ENCODE peak calls at places on chromosome 20, in seven cellular contexts. One of them, this sample, is unnamed.

GRCh38 chr20:46174469-46175126 is 56.5 kb downstream of the CD40 start:
- DNase-seq in ovary: peak; percentile 82
- DNase-seq in A549: peak; percentile 87
- DNase-seq in upper lobe of left lung: peak; percentile 69
- DNase-seq in IMR-90: peak; percentile 22
- DNase-seq in heart left ventricle: peak; percentile 77
- DNase-seq in esophagus squamous epithelium: no peak
- DNase-seq in this sample: peak; percentile 36

GRCh38 chr20:12287575-12287974 is 369.9 kb downstream of the BTBD3 start:
- DNase-seq in esophagus squamous epithelium: no peak
- DNase-seq in ovary: no peak
- DNase-seq in upper lobe of left lung: no peak
- DNase-seq in heart left ventricle: no peak
- DNase-seq in A549: no peak
- DNase-seq in IMR-90: no peak
- DNase-seq in this sample: no peak

GRCh38 chr20:4837760-4838159 is 116.1 kb downstream of the PRND start:
- DNase-seq in A549: no peak
- DNase-seq in upper lobe of left lung: no peak
- DNase-seq in heart left ventricle: no peak
- DNase-seq in IMR-90: no peak
- DNase-seq in ovary: no peak
- DNase-seq in esophagus squamous epithelium: no peak
- DNase-seq in this sample: no peak

GRCh38 chr20:36865076-36865860 is 10.7 kb upstream of the TLDC2 start:
- DNase-seq in ovary: no peak
- DNase-seq in A549: no peak
- DNase-seq in IMR-90: no peak
- DNase-seq in upper lobe of left lung: no peak
- DNase-seq in heart left ventricle: peak; percentile 18
- DNase-seq in esophagus squamous epithelium: no peak
- DNase-seq in this sample: no peak

GRCh38 chr20:50366270-50367103 is 143.7 kb upstream of the PTPN1 start:
- DNase-seq in upper lobe of left lung: peak; percentile 81
- DNase-seq in ovary: peak; percentile 69
- DNase-seq in esophagus squamous epithelium: no peak
- DNase-seq in heart left ventricle: peak; percentile 62
- DNase-seq in IMR-90: peak; percentile 75
- DNase-seq in A549: no peak
- DNase-seq in this sample: peak; percentile 61

GRCh38 chr20:4613718-4614620 is 107.7 kb upstream of the PRND start:
- DNase-seq in heart left ventricle: peak; percentile 51
- DNase-seq in esophagus squamous epithelium: peak; percentile 11
- DNase-seq in A549: peak; percentile 60
- DNase-seq in ovary: no peak
- DNase-seq in upper lobe of left lung: peak; percentile 44
- DNase-seq in IMR-90: no peak
- DNase-seq in this sample: peak; percentile 53

GRCh38 chr20:9498322-9498721 is 16.1 kb upstream of the LAMP5 start:
- DNase-seq in esophagus squamous epithelium: no peak
- DNase-seq in ovary: no peak
- DNase-seq in upper lobe of left lung: no peak
- DNase-seq in IMR-90: peak; percentile 44
- DNase-seq in A549: no peak
- DNase-seq in heart left ventricle: no peak
- DNase-seq in this sample: no peak

GRCh38 chr20:60447703-60448102 is 489.5 kb downstream of the CDH26 start:
- DNase-seq in heart left ventricle: no peak
- DNase-seq in upper lobe of left lung: no peak
- DNase-seq in IMR-90: peak; percentile 1
- DNase-seq in ovary: no peak
- DNase-seq in A549: no peak
- DNase-seq in esophagus squamous epithelium: no peak
- DNase-seq in this sample: no peak

GRCh38 chr20:57507477-57507876 is 17.5 kb downstream of the CTCFL start:
- DNase-seq in esophagus squamous epithelium: no peak
- DNase-seq in upper lobe of left lung: no peak
- DNase-seq in A549: no peak
- DNase-seq in heart left ventricle: no peak
- DNase-seq in IMR-90: no peak
- DNase-seq in ovary: no peak
- DNase-seq in this sample: no peak

GRCh38 chr20:3632311-3633004 is 30.7 kb downstream of the GFRA4 start:
- DNase-seq in ovary: no peak
- DNase-seq in upper lobe of left lung: no peak
- DNase-seq in esophagus squamous epithelium: no peak
- DNase-seq in A549: no peak
- DNase-seq in heart left ventricle: no peak
- DNase-seq in IMR-90: no peak
- DNase-seq in this sample: no peak

GRCh38 chr20:22723659-22724058 is 139.3 kb upstream of the FOXA2 start:
- DNase-seq in heart left ventricle: no peak
- DNase-seq in IMR-90: no peak
- DNase-seq in upper lobe of left lung: no peak
- DNase-seq in A549: no peak
- DNase-seq in ovary: no peak
- DNase-seq in esophagus squamous epithelium: no peak
- DNase-seq in this sample: no peak

GRCh38 chr20:37749620-37750403 is 56.0 kb downstream of the CTNNBL1 start:
- DNase-seq in IMR-90: peak; percentile 35
- DNase-seq in ovary: no peak
- DNase-seq in upper lobe of left lung: no peak
- DNase-seq in heart left ventricle: no peak
- DNase-seq in esophagus squamous epithelium: no peak
- DNase-seq in A549: no peak
- DNase-seq in this sample: no peak

GRCh38 chr20:18394363-18394762 is 72.5 kb downstream of the DZANK1 start:
- DNase-seq in esophagus squamous epithelium: no peak
- DNase-seq in ovary: no peak
- DNase-seq in A549: no peak
- DNase-seq in IMR-90: no peak
- DNase-seq in upper lobe of left lung: no peak
- DNase-seq in heart left ventricle: no peak
- DNase-seq in this sample: no peak

GRCh38 chr20:6714202-6714800 is 53.2 kb upstream of the BMP2 start:
- DNase-seq in upper lobe of left lung: peak; percentile 41
- DNase-seq in ovary: no peak
- DNase-seq in IMR-90: no peak
- DNase-seq in esophagus squamous epithelium: no peak
- DNase-seq in A549: no peak
- DNase-seq in heart left ventricle: no peak
- DNase-seq in this sample: no peak

GRCh38 chr20:684676-685319 is 9.2 kb upstream of the SCRT2 start:
- DNase-seq in ovary: no peak
- DNase-seq in IMR-90: no peak
- DNase-seq in heart left ventricle: no peak
- DNase-seq in upper lobe of left lung: no peak
- DNase-seq in A549: no peak
- DNase-seq in esophagus squamous epithelium: no peak
- DNase-seq in this sample: no peak

GRCh38 chr20:43528258-43528875 is 20.9 kb downstream of the L3MBTL1 start:
- DNase-seq in heart left ventricle: no peak
- DNase-seq in upper lobe of left lung: no peak
- DNase-seq in ovary: no peak
- DNase-seq in IMR-90: no peak
- DNase-seq in A549: no peak
- DNase-seq in esophagus squamous epithelium: no peak
- DNase-seq in this sample: no peak

GRCh38 chr20:39897781-39898466 is 791.1 kb downstream of the MAFB start:
- DNase-seq in esophagus squamous epithelium: no peak
- DNase-seq in upper lobe of left lung: no peak
- DNase-seq in ovary: no peak
- DNase-seq in IMR-90: no peak
- DNase-seq in heart left ventricle: no peak
- DNase-seq in A549: no peak
- DNase-seq in this sample: no peak

GRCh38 chr20:22590662-22591061 is 6.3 kb upstream of the FOXA2 start:
- DNase-seq in IMR-90: no peak
- DNase-seq in esophagus squamous epithelium: no peak
- DNase-seq in ovary: no peak
- DNase-seq in upper lobe of left lung: no peak
- DNase-seq in A549: no peak
- DNase-seq in heart left ventricle: no peak
- DNase-seq in this sample: no peak

GRCh38 chr20:16622501-16622900 is 49.3 kb upstream of the KIF16B start:
- DNase-seq in A549: no peak
- DNase-seq in esophagus squamous epithelium: no peak
- DNase-seq in heart left ventricle: no peak
- DNase-seq in ovary: no peak
- DNase-seq in IMR-90: no peak
- DNase-seq in upper lobe of left lung: no peak
- DNase-seq in this sample: no peak

GRCh38 chr20:60242836-60243520 is 284.8 kb downstream of the CDH26 start:
- DNase-seq in esophagus squamous epithelium: no peak
- DNase-seq in A549: no peak
- DNase-seq in ovary: no peak
- DNase-seq in IMR-90: peak; percentile 35
- DNase-seq in upper lobe of left lung: no peak
- DNase-seq in heart left ventricle: no peak
- DNase-seq in this sample: no peak

GRCh38 chr20:17385798-17386197 is 145.4 kb downstream of the BFSP1 start:
- DNase-seq in heart left ventricle: no peak
- DNase-seq in esophagus squamous epithelium: no peak
- DNase-seq in ovary: no peak
- DNase-seq in upper lobe of left lung: no peak
- DNase-seq in A549: no peak
- DNase-seq in IMR-90: no peak
- DNase-seq in this sample: no peak

GRCh38 chr20:10131612-10132345 is 86.9 kb upstream of the SNAP25 start:
- DNase-seq in ovary: peak; percentile 87
- DNase-seq in IMR-90: peak; percentile 67
- DNase-seq in heart left ventricle: peak; percentile 87
- DNase-seq in esophagus squamous epithelium: no peak
- DNase-seq in upper lobe of left lung: no peak
- DNase-seq in A549: peak; percentile 37
- DNase-seq in this sample: peak; percentile 25

GRCh38 chr20:41140226-41141133 is 3.1 kb downstream of the PLCG1 start:
- DNase-seq in heart left ventricle: no peak
- DNase-seq in ovary: no peak
- DNase-seq in upper lobe of left lung: no peak
- DNase-seq in IMR-90: no peak
- DNase-seq in esophagus squamous epithelium: no peak
- DNase-seq in A549: no peak
- DNase-seq in this sample: no peak

GRCh38 chr20:2331901-2332565 is 36.2 kb downstream of the TGM3 start:
- DNase-seq in A549: no peak
- DNase-seq in ovary: no peak
- DNase-seq in esophagus squamous epithelium: no peak
- DNase-seq in IMR-90: no peak
- DNase-seq in upper lobe of left lung: no peak
- DNase-seq in heart left ventricle: no peak
- DNase-seq in this sample: no peak

GRCh38 chr20:4604580-4604979 is 117.1 kb upstream of the PRND start:
- DNase-seq in IMR-90: no peak
- DNase-seq in heart left ventricle: no peak
- DNase-seq in upper lobe of left lung: no peak
- DNase-seq in esophagus squamous epithelium: no peak
- DNase-seq in A549: no peak
- DNase-seq in ovary: no peak
- DNase-seq in this sample: no peak

GRCh38 chr20:36856196-36856595 is 19.7 kb upstream of the TLDC2 start:
- DNase-seq in upper lobe of left lung: no peak
- DNase-seq in esophagus squamous epithelium: no peak
- DNase-seq in A549: no peak
- DNase-seq in ovary: no peak
- DNase-seq in heart left ventricle: peak; percentile 49
- DNase-seq in IMR-90: no peak
- DNase-seq in this sample: no peak

GRCh38 chr20:64142546-64142945 is 21.7 kb upstream of the MYT1 start:
- DNase-seq in esophagus squamous epithelium: no peak
- DNase-seq in A549: no peak
- DNase-seq in upper lobe of left lung: peak; percentile 13
- DNase-seq in IMR-90: no peak
- DNase-seq in ovary: peak; percentile 11
- DNase-seq in heart left ventricle: peak; percentile 5
- DNase-seq in this sample: no peak

GRCh38 chr20:24097051-24097450 is 108.5 kb upstream of the GGTLC1 start:
- DNase-seq in upper lobe of left lung: no peak
- DNase-seq in esophagus squamous epithelium: no peak
- DNase-seq in ovary: no peak
- DNase-seq in IMR-90: no peak
- DNase-seq in heart left ventricle: no peak
- DNase-seq in A549: no peak
- DNase-seq in this sample: no peak
- TF ChIP-seq POLR2A in upper lobe of left lung: no peak
- TF ChIP-seq POLR2A in esophagus squamous epithelium: no peak
- TF ChIP-seq POLR2A in ovary: no peak
- TF ChIP-seq POLR2A in IMR-90: no peak
- TF ChIP-seq POLR2A in heart left ventricle: no peak
- TF ChIP-seq POLR2A in A549: no peak
- TF ChIP-seq POLR2A in this sample: no peak

DNA sequence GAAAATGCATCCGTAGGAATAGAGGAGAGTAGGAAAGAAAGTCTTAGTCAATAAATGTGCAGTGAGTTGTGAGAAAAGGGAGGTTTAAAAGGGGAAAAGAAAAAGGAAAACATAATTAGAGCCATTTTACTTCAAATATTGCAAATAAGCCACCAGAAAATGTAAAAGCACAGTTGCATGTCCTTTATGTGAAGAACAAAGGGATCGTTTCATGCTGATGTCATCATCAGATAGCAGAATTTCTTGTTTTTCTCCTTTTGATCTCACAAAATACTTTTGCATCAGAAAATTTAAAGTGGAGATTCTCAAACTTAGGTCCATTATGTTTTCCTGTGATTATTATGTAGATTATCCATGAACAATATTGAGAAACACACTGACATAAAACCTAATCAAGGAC is 166.7 kb downstream of the HAO1 start:
- DNase-seq in ovary: no peak
- DNase-seq in upper lobe of left lung: no peak
- DNase-seq in esophagus squamous epithelium: no peak
- DNase-seq in heart left ventricle: no peak
- DNase-seq in IMR-90: no peak
- DNase-seq in A549: no peak
- DNase-seq in this sample: no peak
- H3K9me3 ChIP-seq in ovary: no peaks in the 10 kb centered on the region
- H3K9me3 ChIP-seq in upper lobe of left lung: no peaks in the 10 kb centered on the region
- H3K9me3 ChIP-seq in esophagus squamous epithelium: peaks cover 8% of the 10 kb centered on the region
- H3K9me3 ChIP-seq in heart left ventricle: peaks cover 6% of the 10 kb centered on the region
- H3K9me3 ChIP-seq in IMR-90: peaks cover 5% of the 10 kb centered on the region
- H3K9me3 ChIP-seq in A549: peaks cover 14% of the 10 kb centered on the region
- H3K9me3 ChIP-seq in this sample: no peaks in the 10 kb centered on the region

GRCh38 chr20:44582321-44583025 is at the start of gene PKIG:
- DNase-seq in A549: no peak
- DNase-seq in IMR-90: peak; percentile 90
- DNase-seq in esophagus squamous epithelium: no peak
- DNase-seq in heart left ventricle: peak; percentile 68
- DNase-seq in upper lobe of left lung: no peak
- DNase-seq in ovary: no peak
- DNase-seq in this sample: peak; percentile 79
- TF ChIP-seq POLR2A in A549: no peak
- TF ChIP-seq POLR2A in IMR-90: peak; percentile 26
- TF ChIP-seq POLR2A in esophagus squamous epithelium: no peak
- TF ChIP-seq POLR2A in heart left ventricle: no peak
- TF ChIP-seq POLR2A in upper lobe of left lung: peak; percentile 35
- TF ChIP-seq POLR2A in ovary: peak; percentile 43
- TF ChIP-seq POLR2A in this sample: peak; percentile 83

GRCh38 chr20:32565735-32566032 is 19.4 kb downstream of the NOL4L start:
- DNase-seq in ovary: no peak
- DNase-seq in IMR-90: no peak
- DNase-seq in heart left ventricle: no peak
- DNase-seq in A549: no peak
- DNase-seq in upper lobe of left lung: no peak
- DNase-seq in esophagus squamous epithelium: no peak
- DNase-seq in this sample: no peak
- H3K9me3 ChIP-seq in ovary: no peaks in the 10 kb centered on the region
- H3K9me3 ChIP-seq in IMR-90: no peaks in the 10 kb centered on the region
- H3K9me3 ChIP-seq in heart left ventricle: no peaks in the 10 kb centered on the region
- H3K9me3 ChIP-seq in A549: no peaks in the 10 kb centered on the region
- H3K9me3 ChIP-seq in upper lobe of left lung: no peaks in the 10 kb centered on the region
- H3K9me3 ChIP-seq in esophagus squamous epithelium: no peaks in the 10 kb centered on the region
- H3K9me3 ChIP-seq in this sample: no peaks in the 10 kb centered on the region

GRCh38 chr20:25318471-25319240 is 70.8 kb downstream of the PYGB start:
- DNase-seq in upper lobe of left lung: no peak
- DNase-seq in ovary: peak; percentile 23
- DNase-seq in heart left ventricle: no peak
- DNase-seq in esophagus squamous epithelium: no peak
- DNase-seq in A549: no peak
- DNase-seq in IMR-90: no peak
- DNase-seq in this sample: no peak
- TF ChIP-seq POLR2A in upper lobe of left lung: no peak
- TF ChIP-seq POLR2A in ovary: no peak
- TF ChIP-seq POLR2A in heart left ventricle: no peak
- TF ChIP-seq POLR2A in esophagus squamous epithelium: no peak
- TF ChIP-seq POLR2A in A549: no peak
- TF ChIP-seq POLR2A in IMR-90: no peak
- TF ChIP-seq POLR2A in this sample: no peak